ENCODE peak calls at places on chromosomes 3 and 15, in eight cellular contexts. Q is mammary epithelial cell, P is Calu3, G is GM12878, C is breast epithelium, O is stomach, H is fibroblast of mammary gland, W is OCI-LY7. X is an unnamed sample.

GRCh38 chr3:128554465-128555097 is 61.6 kb upstream of the GATA2 start:
- DNase-seq in H (no peak), O (no peak), W (no peak), P (no peak), G (no peak), C (peak; percentile 30), Q (no peak), X (no peak)

GRCh38 chr3:1082024-1082633 is 10.7 kb upstream of the CNTN6 start:
- DNase-seq in Q (peak; percentile 27), W (peak; percentile 21), G (no peak), P (peak; percentile 71), H (peak; percentile 68), C (peak; percentile 54), O (peak; percentile 28), X (no peak)

GRCh38 chr3:154936196-154936595 is 143.9 kb upstream of the MME start:
- DNase-seq in O (no peak), Q (no peak), H (no peak), G (no peak), P (no peak), C (no peak), W (no peak), X (no peak)

GRCh38 chr3:125143982-125144652 is 68.4 kb downstream of the SLC12A8 start:
- DNase-seq in C (no peak), H (no peak), O (no peak), P (no peak), G (no peak), W (no peak), Q (no peak), X (no peak)

GRCh38 chr3:49454457-49454856 is 15.6 kb upstream of the DAG1 start:
- DNase-seq in Q (peak; percentile 47), G (no peak), H (no peak), W (peak; percentile 53), C (no peak), O (peak; percentile 61), P (peak; percentile 75), X (no peak)

GRCh38 chr15:92667291-92667904 is 11.8 kb upstream of the FAM174B start:
- DNase-seq in P (no peak), W (no peak), Q (no peak), H (no peak), O (no peak), G (no peak), C (no peak), X (no peak)

GRCh38 chr3:135246027-135246426 is 451.0 kb downstream of the EPHB1 start:
- DNase-seq in Q (no peak), W (no peak), C (no peak), G (no peak), O (no peak), H (no peak), P (no peak), X (no peak)

GRCh38 chr15:101115887-101116680 is 135.8 kb downstream of the CHSY1 start:
- DNase-seq in C (no peak), G (no peak), W (no peak), O (no peak), P (no peak), H (peak; percentile 90), Q (no peak), X (no peak)

GRCh38 chr15:48802867-48803266 is 8.0 kb downstream of the CEP152 start:
- DNase-seq in P (no peak), O (no peak), H (peak; percentile 96), G (no peak), C (no peak), Q (peak; percentile 87), W (no peak), X (no peak)

GRCh38 chr3:108468577-108468976 is 41.8 kb downstream of the MYH15 start:
- DNase-seq in W (no peak), H (no peak), P (no peak), Q (no peak), O (no peak), C (no peak), G (no peak), X (no peak)

GRCh38 chr3:115931581-115931980 is 308.3 kb downstream of the GAP43 start:
- DNase-seq in H (peak; percentile 4), P (no peak), W (no peak), G (no peak), O (no peak), C (no peak), Q (peak; percentile 3), X (no peak)

GRCh38 chr3:107684431-107684925 is 161.7 kb downstream of the BBX start:
- DNase-seq in W (no peak), C (no peak), P (no peak), O (no peak), Q (no peak), H (no peak), G (no peak), X (no peak)

GRCh38 chr15:43370310-43370974 is 401 bp downstream of the ZSCAN29 start:
- DNase-seq in W (no peak), G (no peak), C (no peak), O (peak; percentile 28), Q (peak; percentile 12), H (peak; percentile 36), P (no peak), X (peak; percentile 36)

GRCh38 chr15:40028853-40029252 is 10.1 kb downstream of the SRP14 start:
- DNase-seq in Q (no peak), O (no peak), G (no peak), C (no peak), W (no peak), H (no peak), P (no peak), X (no peak)

GRCh38 chr15:40031300-40031699 is 7.7 kb downstream of the SRP14 start:
- DNase-seq in C (no peak), Q (no peak), G (no peak), W (no peak), H (no peak), O (no peak), P (no peak), X (no peak)

GRCh38 chr15:40028193-40028592 is 10.8 kb downstream of the SRP14 start:
- DNase-seq in O (no peak), P (no peak), Q (no peak), W (no peak), C (no peak), G (no peak), H (no peak), X (no peak)

GRCh38 chr15:40032125-40032839 is 6.7 kb downstream of the SRP14 start:
- DNase-seq in O (no peak), H (no peak), G (no peak), Q (no peak), P (no peak), W (no peak), C (no peak), X (no peak)

DNA sequence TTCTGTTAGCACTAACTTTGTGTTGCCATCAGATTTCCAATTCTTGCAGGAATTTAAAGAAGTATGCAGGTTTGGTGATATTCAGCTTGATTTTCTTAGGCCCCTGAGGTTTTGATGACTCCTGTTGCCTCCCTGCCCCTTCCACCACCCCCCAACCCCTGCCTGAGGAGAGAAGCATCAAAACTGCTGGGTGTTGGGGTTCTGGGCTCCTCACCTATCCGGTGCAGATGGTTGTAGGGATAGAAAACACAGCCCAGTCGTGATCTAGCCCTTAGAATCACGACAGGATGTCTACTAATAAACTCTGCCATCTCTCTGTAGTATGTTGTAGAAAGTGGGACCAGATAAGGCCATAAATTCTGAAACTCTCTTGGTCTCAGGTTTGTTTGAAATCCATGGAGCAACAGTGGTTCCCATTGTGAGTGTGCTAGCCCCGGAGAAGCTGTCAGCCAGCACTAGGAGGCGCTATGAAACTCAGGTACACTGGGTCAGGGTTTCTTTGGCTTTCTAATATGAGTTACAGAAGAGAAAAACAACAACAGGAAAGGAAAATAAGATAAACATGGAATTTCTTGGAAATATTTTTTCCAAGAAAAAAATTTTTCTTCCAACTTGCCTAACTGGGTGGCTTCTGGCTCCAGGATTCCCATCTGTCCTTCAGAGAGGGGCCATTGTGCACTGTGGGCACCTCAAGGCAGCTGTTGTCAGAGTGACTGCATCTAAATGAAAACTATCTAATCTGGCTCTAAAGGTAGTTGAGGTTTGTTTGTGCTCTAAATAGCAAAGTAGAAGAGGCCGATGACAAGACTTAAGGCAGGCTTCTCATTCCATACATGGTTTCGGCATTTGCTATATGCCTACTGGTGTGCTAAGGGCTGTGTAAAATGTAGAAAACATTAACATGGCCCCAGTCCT is 8.7 kb downstream of the SRP14 start:
- DNase-seq in Q (no peak), C (no peak), G (no peak), W (no peak), O (no peak), H (peak; percentile 35), P (no peak), X (no peak)
- TF ChIP-seq CTCF in Q (peak; percentile 69), C (no peak), G (peak; percentile 59), W (peak; percentile 85), O (no peak), H (peak; percentile 66), P (no peak), X (peak; percentile 34)

GRCh38 chr15:90903733-90904536 is 833 bp downstream of the MAN2A2 start:
- DNase-seq in P (peak; percentile 44), O (peak; percentile 57), Q (no peak), H (no peak), C (no peak), W (no peak), G (no peak), X (no peak)
- TF ChIP-seq CTCF in P (no peak), O (no peak), Q (peak; percentile 9), H (no peak), C (no peak), W (peak; percentile 24), G (no peak), X (no peak)

GRCh38 chr3:182491571-182491970 is 301.7 kb upstream of the ATP11B start:
- DNase-seq in W (no peak), P (no peak), G (no peak), H (no peak), C (no peak), O (no peak), Q (no peak), X (no peak)

GRCh38 chr3:182487621-182488020 is 305.7 kb upstream of the ATP11B start:
- DNase-seq in Q (no peak), C (no peak), G (no peak), P (no peak), H (no peak), O (no peak), W (no peak), X (no peak)

GRCh38 chr3:182487048-182487447 is 306.3 kb upstream of the ATP11B start:
- DNase-seq in O (no peak), H (no peak), Q (no peak), W (no peak), C (no peak), P (no peak), G (no peak), X (no peak)

GRCh38 chr3:182492536-182492935 is 300.8 kb upstream of the ATP11B start:
- DNase-seq in G (no peak), W (no peak), P (no peak), O (no peak), H (no peak), C (no peak), Q (no peak), X (no peak)

GRCh38 chr3:182490601-182491485 is 302.5 kb upstream of the ATP11B start:
- DNase-seq in G (no peak), O (no peak), H (peak; percentile 6), P (peak; percentile 54), C (no peak), W (peak; percentile 78), Q (peak; percentile 31), X (no peak)
- TF ChIP-seq CTCF in G (peak; percentile 30), O (no peak), H (peak; percentile 21), P (peak; percentile 70), C (peak; percentile 31), W (peak; percentile 92), Q (peak; percentile 63), X (peak; percentile 53)

DNA sequence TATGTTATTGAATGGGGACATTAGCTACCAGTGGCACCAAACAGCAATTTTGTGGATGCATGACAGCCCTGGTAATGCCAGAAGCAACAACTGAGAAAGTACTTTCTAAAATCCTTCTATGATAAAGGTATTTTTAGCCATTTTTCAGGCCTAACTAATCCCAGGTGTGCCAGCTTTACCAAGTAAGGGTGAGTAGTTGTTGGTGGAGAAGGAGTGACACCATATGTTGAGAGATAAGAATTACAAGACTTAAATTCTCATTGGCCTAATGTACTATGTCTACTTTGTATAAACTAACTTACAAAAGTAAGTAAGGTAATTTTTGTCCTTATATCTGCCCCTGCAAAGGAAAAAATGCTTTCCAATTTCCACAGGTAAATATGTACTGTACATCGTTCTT is 4.1 kb upstream of the COX17 start:
- DNase-seq in O (no peak), C (no peak), Q (peak; percentile 28), P (peak; percentile 15), W (peak; percentile 63), G (no peak), H (peak; percentile 68), X (no peak)
- TF ChIP-seq CTCF in O (no peak), C (no peak), Q (peak; percentile 61), P (no peak), W (peak; percentile 82), G (peak; percentile 51), H (peak; percentile 52), X (peak; percentile 57)